ENCODE peak calls at places on chromosomes 2 and 18, in eight cellular contexts. One of them, this sample, is unnamed.

GRCh38 chr18:49321800-49322461 is 138.5 kb downstream of the DYM start:
- DNase-seq in PC-9: no peak
- DNase-seq in psoas muscle: no peak
- DNase-seq in GM23338: no peak
- DNase-seq in BE2C: no peak
- DNase-seq in body of pancreas: no peak
- DNase-seq in adrenal gland: no peak
- DNase-seq in endothelial cell of umbilical vein: peak
- DNase-seq in this sample: no peak

GRCh38 chr2:160613466-160614153 is 120.0 kb upstream of the RBMS1 start:
- DNase-seq in PC-9: no peak
- DNase-seq in body of pancreas: no peak
- DNase-seq in adrenal gland: no peak
- DNase-seq in psoas muscle: no peak
- DNase-seq in BE2C: no peak
- DNase-seq in GM23338: no peak
- DNase-seq in endothelial cell of umbilical vein: peak
- DNase-seq in this sample: no peak

GRCh38 chr2:238344035-238344434 is 23.7 kb downstream of the TRAF3IP1 start:
- DNase-seq in PC-9: no peak
- DNase-seq in BE2C: no peak
- DNase-seq in endothelial cell of umbilical vein: no peak
- DNase-seq in adrenal gland: no peak
- DNase-seq in body of pancreas: no peak
- DNase-seq in psoas muscle: no peak
- DNase-seq in GM23338: no peak
- DNase-seq in this sample: no peak

GRCh38 chr2:138536740-138537139 is 35.2 kb downstream of the SPOPL start:
- DNase-seq in GM23338: no peak
- DNase-seq in endothelial cell of umbilical vein: no peak
- DNase-seq in BE2C: no peak
- DNase-seq in psoas muscle: no peak
- DNase-seq in adrenal gland: no peak
- DNase-seq in body of pancreas: no peak
- DNase-seq in PC-9: no peak
- DNase-seq in this sample: no peak

GRCh38 chr18:10938241-10938640 is 211.1 kb downstream of the PIEZO2 start:
- DNase-seq in GM23338: no peak
- DNase-seq in psoas muscle: no peak
- DNase-seq in BE2C: no peak
- DNase-seq in body of pancreas: no peak
- DNase-seq in adrenal gland: no peak
- DNase-seq in endothelial cell of umbilical vein: peak
- DNase-seq in PC-9: no peak
- DNase-seq in this sample: no peak

GRCh38 chr2:178309541-178309940 is 115.2 kb downstream of the OSBPL6 start:
- DNase-seq in body of pancreas: no peak
- DNase-seq in GM23338: no peak
- DNase-seq in BE2C: no peak
- DNase-seq in endothelial cell of umbilical vein: peak
- DNase-seq in psoas muscle: no peak
- DNase-seq in PC-9: no peak
- DNase-seq in adrenal gland: no peak
- DNase-seq in this sample: no peak

GRCh38 chr2:125638345-125638744 is 1017.6 kb upstream of the GYPC start:
- DNase-seq in GM23338: no peak
- DNase-seq in body of pancreas: no peak
- DNase-seq in adrenal gland: no peak
- DNase-seq in BE2C: no peak
- DNase-seq in psoas muscle: no peak
- DNase-seq in PC-9: no peak
- DNase-seq in endothelial cell of umbilical vein: no peak
- DNase-seq in this sample: no peak

GRCh38 chr18:49055787-49056186 is 105.0 kb upstream of the SMAD7 start:
- DNase-seq in body of pancreas: peak
- DNase-seq in BE2C: no peak
- DNase-seq in PC-9: peak
- DNase-seq in endothelial cell of umbilical vein: peak
- DNase-seq in adrenal gland: peak
- DNase-seq in psoas muscle: peak
- DNase-seq in GM23338: no peak
- DNase-seq in this sample: peak

GRCh38 chr2:54653572-54654204 is 69.8 kb upstream of the EML6 start:
- DNase-seq in endothelial cell of umbilical vein: no peak
- DNase-seq in body of pancreas: no peak
- DNase-seq in adrenal gland: peak
- DNase-seq in PC-9: no peak
- DNase-seq in psoas muscle: no peak
- DNase-seq in BE2C: no peak
- DNase-seq in GM23338: peak
- DNase-seq in this sample: no peak

GRCh38 chr2:237488901-237489860 is 2.1 kb downstream of the MLPH start:
- DNase-seq in GM23338: no peak
- DNase-seq in PC-9: peak
- DNase-seq in endothelial cell of umbilical vein: no peak
- DNase-seq in body of pancreas: peak
- DNase-seq in adrenal gland: no peak
- DNase-seq in BE2C: no peak
- DNase-seq in psoas muscle: no peak
- DNase-seq in this sample: no peak

GRCh38 chr2:36618381-36618780 is 20.4 kb upstream of the FEZ2 start:
- DNase-seq in body of pancreas: peak
- DNase-seq in PC-9: peak
- DNase-seq in psoas muscle: no peak
- DNase-seq in BE2C: peak
- DNase-seq in adrenal gland: no peak
- DNase-seq in GM23338: peak
- DNase-seq in endothelial cell of umbilical vein: peak
- DNase-seq in this sample: peak

GRCh38 chr2:240502430-240503121 is 55.2 kb downstream of the ANKMY1 start:
- DNase-seq in body of pancreas: no peak
- DNase-seq in PC-9: no peak
- DNase-seq in psoas muscle: no peak
- DNase-seq in GM23338: no peak
- DNase-seq in BE2C: no peak
- DNase-seq in adrenal gland: no peak
- DNase-seq in endothelial cell of umbilical vein: no peak
- DNase-seq in this sample: no peak

GRCh38 chr2:138030459-138030858 is 66.2 kb downstream of the HNMT start:
- DNase-seq in GM23338: no peak
- DNase-seq in psoas muscle: no peak
- DNase-seq in PC-9: no peak
- DNase-seq in BE2C: no peak
- DNase-seq in body of pancreas: no peak
- DNase-seq in adrenal gland: no peak
- DNase-seq in endothelial cell of umbilical vein: no peak
- DNase-seq in this sample: no peak

GRCh38 chr2:42562474-42563144 is 5.8 kb upstream of the MTA3 start:
- DNase-seq in PC-9: peak
- DNase-seq in body of pancreas: peak
- DNase-seq in adrenal gland: no peak
- DNase-seq in BE2C: no peak
- DNase-seq in GM23338: no peak
- DNase-seq in psoas muscle: no peak
- DNase-seq in endothelial cell of umbilical vein: no peak
- DNase-seq in this sample: no peak

GRCh38 chr2:209970271-209970670 is 32.2 kb upstream of the RPE start:
- DNase-seq in endothelial cell of umbilical vein: no peak
- DNase-seq in BE2C: no peak
- DNase-seq in GM23338: no peak
- DNase-seq in PC-9: no peak
- DNase-seq in adrenal gland: no peak
- DNase-seq in body of pancreas: no peak
- DNase-seq in psoas muscle: no peak
- DNase-seq in this sample: no peak

GRCh38 chr2:46187112-46187618 is 110.0 kb upstream of the EPAS1 start:
- DNase-seq in adrenal gland: no peak
- DNase-seq in psoas muscle: no peak
- DNase-seq in endothelial cell of umbilical vein: peak
- DNase-seq in GM23338: no peak
- DNase-seq in BE2C: no peak
- DNase-seq in body of pancreas: peak
- DNase-seq in PC-9: no peak
- DNase-seq in this sample: peak

GRCh38 chr2:28368417-28368798 is 24.2 kb upstream of the FOSL2 start:
- DNase-seq in BE2C: no peak
- DNase-seq in body of pancreas: no peak
- DNase-seq in endothelial cell of umbilical vein: no peak
- DNase-seq in PC-9: no peak
- DNase-seq in adrenal gland: no peak
- DNase-seq in GM23338: no peak
- DNase-seq in psoas muscle: peak
- DNase-seq in this sample: no peak

GRCh38 chr2:66888791-66889631 is 454.1 kb downstream of the MEIS1 start:
- DNase-seq in psoas muscle: no peak
- DNase-seq in PC-9: no peak
- DNase-seq in adrenal gland: peak
- DNase-seq in endothelial cell of umbilical vein: no peak
- DNase-seq in GM23338: no peak
- DNase-seq in BE2C: no peak
- DNase-seq in body of pancreas: peak
- DNase-seq in this sample: no peak

GRCh38 chr18:33781429-33781828 is 203.4 kb downstream of the ASXL3 start:
- DNase-seq in GM23338: no peak
- DNase-seq in PC-9: no peak
- DNase-seq in body of pancreas: no peak
- DNase-seq in adrenal gland: no peak
- DNase-seq in endothelial cell of umbilical vein: no peak
- DNase-seq in psoas muscle: no peak
- DNase-seq in BE2C: no peak
- DNase-seq in this sample: no peak

GRCh38 chr18:21117385-21118135 is 5.9 kb upstream of the ROCK1 start:
- DNase-seq in endothelial cell of umbilical vein: no peak
- DNase-seq in body of pancreas: peak
- DNase-seq in psoas muscle: no peak
- DNase-seq in PC-9: no peak
- DNase-seq in BE2C: no peak
- DNase-seq in GM23338: peak
- DNase-seq in adrenal gland: peak
- DNase-seq in this sample: no peak

GRCh38 chr2:198232281-198232680 is 427.9 kb downstream of the PLCL1 start:
- DNase-seq in BE2C: no peak
- DNase-seq in GM23338: no peak
- DNase-seq in body of pancreas: no peak
- DNase-seq in endothelial cell of umbilical vein: no peak
- DNase-seq in psoas muscle: no peak
- DNase-seq in PC-9: no peak
- DNase-seq in adrenal gland: no peak
- DNase-seq in this sample: no peak

GRCh38 chr18:74299162-74299561 is 7.4 kb upstream of the CYB5A start:
- DNase-seq in psoas muscle: no peak
- DNase-seq in endothelial cell of umbilical vein: no peak
- DNase-seq in PC-9: no peak
- DNase-seq in adrenal gland: no peak
- DNase-seq in BE2C: no peak
- DNase-seq in GM23338: no peak
- DNase-seq in body of pancreas: no peak
- DNase-seq in this sample: no peak

GRCh38 chr2:128474014-128474961 is 155.6 kb upstream of the HS6ST1 start:
- DNase-seq in BE2C: no peak
- DNase-seq in adrenal gland: no peak
- DNase-seq in PC-9: no peak
- DNase-seq in endothelial cell of umbilical vein: no peak
- DNase-seq in body of pancreas: no peak
- DNase-seq in GM23338: no peak
- DNase-seq in psoas muscle: no peak
- DNase-seq in this sample: no peak

GRCh38 chr2:16429431-16429830 is 236.2 kb downstream of the CYRIA start:
- DNase-seq in body of pancreas: no peak
- DNase-seq in adrenal gland: no peak
- DNase-seq in endothelial cell of umbilical vein: no peak
- DNase-seq in BE2C: no peak
- DNase-seq in psoas muscle: no peak
- DNase-seq in GM23338: peak
- DNase-seq in PC-9: no peak
- DNase-seq in this sample: no peak

GRCh38 chr2:115200016-115200415 is 757.6 kb downstream of the DPP10 start:
- DNase-seq in BE2C: no peak
- DNase-seq in psoas muscle: no peak
- DNase-seq in PC-9: no peak
- DNase-seq in endothelial cell of umbilical vein: no peak
- DNase-seq in GM23338: no peak
- DNase-seq in adrenal gland: no peak
- DNase-seq in body of pancreas: no peak
- DNase-seq in this sample: no peak

GRCh38 chr2:115190459-115190858 is 748.0 kb downstream of the DPP10 start:
- DNase-seq in adrenal gland: no peak
- DNase-seq in PC-9: no peak
- DNase-seq in body of pancreas: no peak
- DNase-seq in endothelial cell of umbilical vein: no peak
- DNase-seq in GM23338: no peak
- DNase-seq in BE2C: no peak
- DNase-seq in psoas muscle: peak
- DNase-seq in this sample: no peak

GRCh38 chr2:115196577-115196976 is 754.1 kb downstream of the DPP10 start:
- DNase-seq in endothelial cell of umbilical vein: no peak
- DNase-seq in body of pancreas: no peak
- DNase-seq in adrenal gland: no peak
- DNase-seq in PC-9: no peak
- DNase-seq in psoas muscle: no peak
- DNase-seq in GM23338: no peak
- DNase-seq in BE2C: no peak
- DNase-seq in this sample: no peak

GRCh38 chr2:115194623-115195022 is 752.2 kb downstream of the DPP10 start:
- DNase-seq in PC-9: no peak
- DNase-seq in psoas muscle: no peak
- DNase-seq in body of pancreas: no peak
- DNase-seq in endothelial cell of umbilical vein: no peak
- DNase-seq in adrenal gland: no peak
- DNase-seq in BE2C: no peak
- DNase-seq in GM23338: no peak
- DNase-seq in this sample: no peak
- TF ChIP-seq CTCF in PC-9: no peak
- TF ChIP-seq CTCF in psoas muscle: no peak
- TF ChIP-seq CTCF in body of pancreas: no peak
- TF ChIP-seq CTCF in endothelial cell of umbilical vein: no peak
- TF ChIP-seq CTCF in adrenal gland: no peak
- TF ChIP-seq CTCF in BE2C: no peak
- TF ChIP-seq CTCF in GM23338: no peak
- TF ChIP-seq CTCF in this sample: no peak

GRCh38 chr2:84302513-84303412 is 156.3 kb downstream of the SUCLG1 start:
- DNase-seq in PC-9: peak
- DNase-seq in adrenal gland: peak
- DNase-seq in BE2C: peak
- DNase-seq in psoas muscle: no peak
- DNase-seq in endothelial cell of umbilical vein: peak
- DNase-seq in body of pancreas: peak
- DNase-seq in GM23338: peak
- DNase-seq in this sample: peak
- TF ChIP-seq CTCF in PC-9: peak
- TF ChIP-seq CTCF in adrenal gland: peak
- TF ChIP-seq CTCF in BE2C: peak
- TF ChIP-seq CTCF in psoas muscle: peak
- TF ChIP-seq CTCF in endothelial cell of umbilical vein: peak
- TF ChIP-seq CTCF in body of pancreas: peak
- TF ChIP-seq CTCF in GM23338: peak
- TF ChIP-seq CTCF in this sample: peak

GRCh38 chr2:182784777-182785176 is 68.7 kb downstream of the DNAJC10 start:
- DNase-seq in adrenal gland: no peak
- DNase-seq in PC-9: no peak
- DNase-seq in body of pancreas: no peak
- DNase-seq in psoas muscle: no peak
- DNase-seq in endothelial cell of umbilical vein: peak
- DNase-seq in BE2C: no peak
- DNase-seq in GM23338: peak
- DNase-seq in this sample: no peak
- TF ChIP-seq CTCF in adrenal gland: peak
- TF ChIP-seq CTCF in PC-9: peak
- TF ChIP-seq CTCF in body of pancreas: peak
- TF ChIP-seq CTCF in psoas muscle: peak
- TF ChIP-seq CTCF in endothelial cell of umbilical vein: peak
- TF ChIP-seq CTCF in BE2C: peak
- TF ChIP-seq CTCF in GM23338: peak
- TF ChIP-seq CTCF in this sample: peak

GRCh38 chr2:96164459-96165184 is 19.4 kb upstream of the DUSP2 start:
- DNase-seq in BE2C: peak
- DNase-seq in body of pancreas: peak
- DNase-seq in endothelial cell of umbilical vein: no peak
- DNase-seq in psoas muscle: no peak
- DNase-seq in adrenal gland: no peak
- DNase-seq in GM23338: peak
- DNase-seq in PC-9: no peak
- DNase-seq in this sample: peak
- TF ChIP-seq CTCF in BE2C: peak
- TF ChIP-seq CTCF in body of pancreas: no peak
- TF ChIP-seq CTCF in endothelial cell of umbilical vein: no peak
- TF ChIP-seq CTCF in psoas muscle: no peak
- TF ChIP-seq CTCF in adrenal gland: no peak
- TF ChIP-seq CTCF in GM23338: no peak
- TF ChIP-seq CTCF in PC-9: no peak
- TF ChIP-seq CTCF in this sample: no peak